ENCODE peak calls at places on chromosomes 4 and X, in five cellular contexts. G, A, U, E and B are unnamed samples.

GRCh38 chr4:120921456-120922389 is 803 bp downstream of the PRDM5 start:
- DNase-seq in E (peak; percentile 59), U (peak; percentile 65), G (peak; percentile 68), A (peak; percentile 76), B (no peak)

GRCh38 chr4:5619913-5620625 is 88.3 kb downstream of the EVC2 start:
- DNase-seq in U (no peak), E (no peak), G (no peak), A (peak; percentile 39), B (no peak)

GRCh38 chr4:6230827-6231662 is 30.7 kb upstream of the JAKMIP1 start:
- DNase-seq in U (no peak), G (no peak), E (no peak), A (no peak), B (no peak)

GRCh38 chr4:112647785-112648184 is 10.8 kb downstream of the LARP7 start:
- DNase-seq in A (no peak), U (no peak), E (peak; percentile 83), G (no peak), B (no peak)

GRCh38 chrX:56762220-56762619 is 33.2 kb downstream of the NBDY start:
- DNase-seq in U (no peak), E (no peak), A (no peak), G (no peak), B (no peak)

GRCh38 chr4:69970071-69970470 is 4.5 kb upstream of the CSN2 start:
- DNase-seq in U (no peak), G (no peak), A (no peak), E (no peak), B (no peak)

GRCh38 chr4:124737619-124738018 is 25.1 kb upstream of the ANKRD50 start:
- DNase-seq in U (no peak), E (no peak), G (no peak), A (no peak), B (no peak)

GRCh38 chrX:54807524-54808108 is at the start of gene MAGED2:
- DNase-seq in G (peak; percentile 16), E (peak; percentile 26), U (no peak), A (peak; percentile 57), B (peak; percentile 6)

GRCh38 chrX:45769919-45770582 is 569.4 kb upstream of the DIPK2B start:
- DNase-seq in G (peak; percentile 91), E (no peak), U (no peak), A (peak; percentile 96), B (no peak)

GRCh38 chr4:80058740-80059139 is 14.3 kb downstream of the ANTXR2 start:
- DNase-seq in U (no peak), E (peak; percentile 29), A (peak; percentile 69), G (peak; percentile 24), B (no peak)

GRCh38 chrX:110699109-110699508 is 96.5 kb downstream of the CHRDL1 start:
- DNase-seq in E (no peak), U (no peak), A (peak; percentile 1), G (no peak), B (no peak)

GRCh38 chrX:19649227-19650009 is 134.1 kb upstream of the MAP3K15 start:
- DNase-seq in A (no peak), G (peak; percentile 50), U (no peak), E (no peak), B (no peak)

GRCh38 chr4:183718876-183719275 is 59.8 kb downstream of the TRAPPC11 start:
- DNase-seq in U (no peak), G (no peak), E (no peak), A (no peak), B (no peak)

GRCh38 chr4:1300466-1301455 is 11.1 kb downstream of the MAEA start:
- DNase-seq in A (peak; percentile 86), E (peak; percentile 48), U (no peak), G (peak; percentile 76), B (no peak)

GRCh38 chr4:168437192-168437938 is 42.9 kb downstream of the DDX60L start:
- DNase-seq in G (no peak), E (no peak), A (no peak), U (no peak), B (no peak)

GRCh38 chrX:97547873-97548578 is 664.3 kb downstream of the RPA4 start:
- DNase-seq in G (peak; percentile 39), U (no peak), A (peak; percentile 38), E (peak; percentile 2), B (no peak)

GRCh38 chr4:83219344-83219990 is 65.1 kb downstream of the COQ2 start:
- DNase-seq in A (no peak), E (no peak), U (no peak), G (no peak), B (no peak)

GRCh38 chr4:151921371-151921770 is 160.6 kb upstream of the GATB start:
- DNase-seq in E (no peak), G (peak; percentile 30), A (peak; percentile 37), U (no peak), B (no peak)

GRCh38 chr4:186109245-186109644 is 4.7 kb downstream of the FAM149A start:
- DNase-seq in G (no peak), E (no peak), U (no peak), A (no peak), B (no peak)

GRCh38 chr4:78863254-78863869 is 75.9 kb downstream of the PAQR3 start:
- DNase-seq in A (no peak), G (no peak), U (no peak), E (no peak), B (no peak)

GRCh38 chr4:11720292-11720691 is 291.6 kb upstream of the HS3ST1 start:
- DNase-seq in U (no peak), E (peak; percentile 29), G (peak; percentile 67), A (peak; percentile 57), B (no peak)

GRCh38 chr4:187235456-187236170 is 512.0 kb upstream of the FAT1 start:
- DNase-seq in E (no peak), U (no peak), G (no peak), A (peak; percentile 2), B (no peak)

GRCh38 chr4:155900402-155900801 is 3.1 kb upstream of the TDO2 start:
- DNase-seq in U (no peak), A (peak; percentile 94), E (peak; percentile 66), G (peak; percentile 72), B (no peak)

GRCh38 chr4:2290974-2291704 is 29.2 kb upstream of the MXD4 start:
- DNase-seq in U (peak; percentile 45), A (no peak), E (no peak), G (no peak), B (no peak)

GRCh38 chr4:124854968-124855367 is 142.4 kb upstream of the ANKRD50 start:
- DNase-seq in G (peak; percentile 51), A (no peak), U (no peak), E (no peak), B (no peak)

GRCh38 chr4:154208424-154208823 is 283.2 kb downstream of the DCHS2 start:
- DNase-seq in E (peak; percentile 71), U (no peak), A (peak; percentile 30), G (no peak), B (no peak)

GRCh38 chr4:72314869-72315268 is 254.2 kb downstream of the ADAMTS3 start:
- DNase-seq in U (no peak), E (no peak), G (peak; percentile 76), A (peak; percentile 16), B (no peak)

GRCh38 chrX:39688576-39689373 is 409.0 kb downstream of the BCOR start:
- DNase-seq in E (peak; percentile 89), U (peak; percentile 63), A (peak; percentile 50), G (peak; percentile 7), B (peak; percentile 71)

DNA sequence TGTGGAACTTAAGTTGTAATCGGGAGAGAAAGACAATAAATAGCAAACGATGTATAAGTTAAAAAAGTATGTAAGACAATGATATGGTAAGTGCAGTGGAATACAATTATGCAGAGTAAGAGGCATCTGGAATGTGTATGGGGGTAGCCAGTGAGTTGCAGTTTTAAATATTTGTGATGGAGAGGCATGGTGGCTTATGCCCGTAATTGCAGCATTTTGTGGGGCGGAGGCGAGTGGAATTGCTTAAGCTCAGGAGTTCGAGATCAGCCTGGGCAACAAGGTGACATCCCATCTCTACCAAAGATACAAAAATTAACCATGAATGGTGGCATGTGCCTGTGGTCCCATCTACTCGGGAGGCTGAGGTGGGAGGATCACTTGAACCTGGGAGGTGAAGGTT is 52.5 kb upstream of the WDFY3 start:
- DNase-seq in E (no peak), U (no peak), A (no peak), G (no peak), B (no peak)
- H3K4ac ChIP-seq in E (no peak overlapping the region), U (no peak overlapping the region), A (no peak overlapping the region), G (no peak overlapping the region), B (no peak overlapping the region)

GRCh38 chrX:153819398-153820083 is 10.8 kb downstream of the PDZD4 start:
- DNase-seq in A (no peak), E (peak; percentile 54), U (no peak), G (no peak), B (no peak)
- H4K8ac ChIP-seq in A (peak overlapping the region; percentile 28), E (no peak overlapping the region), U (peak overlapping the region; percentile 68), G (peak overlapping the region; percentile 39), B (no peak overlapping the region)

DNA sequence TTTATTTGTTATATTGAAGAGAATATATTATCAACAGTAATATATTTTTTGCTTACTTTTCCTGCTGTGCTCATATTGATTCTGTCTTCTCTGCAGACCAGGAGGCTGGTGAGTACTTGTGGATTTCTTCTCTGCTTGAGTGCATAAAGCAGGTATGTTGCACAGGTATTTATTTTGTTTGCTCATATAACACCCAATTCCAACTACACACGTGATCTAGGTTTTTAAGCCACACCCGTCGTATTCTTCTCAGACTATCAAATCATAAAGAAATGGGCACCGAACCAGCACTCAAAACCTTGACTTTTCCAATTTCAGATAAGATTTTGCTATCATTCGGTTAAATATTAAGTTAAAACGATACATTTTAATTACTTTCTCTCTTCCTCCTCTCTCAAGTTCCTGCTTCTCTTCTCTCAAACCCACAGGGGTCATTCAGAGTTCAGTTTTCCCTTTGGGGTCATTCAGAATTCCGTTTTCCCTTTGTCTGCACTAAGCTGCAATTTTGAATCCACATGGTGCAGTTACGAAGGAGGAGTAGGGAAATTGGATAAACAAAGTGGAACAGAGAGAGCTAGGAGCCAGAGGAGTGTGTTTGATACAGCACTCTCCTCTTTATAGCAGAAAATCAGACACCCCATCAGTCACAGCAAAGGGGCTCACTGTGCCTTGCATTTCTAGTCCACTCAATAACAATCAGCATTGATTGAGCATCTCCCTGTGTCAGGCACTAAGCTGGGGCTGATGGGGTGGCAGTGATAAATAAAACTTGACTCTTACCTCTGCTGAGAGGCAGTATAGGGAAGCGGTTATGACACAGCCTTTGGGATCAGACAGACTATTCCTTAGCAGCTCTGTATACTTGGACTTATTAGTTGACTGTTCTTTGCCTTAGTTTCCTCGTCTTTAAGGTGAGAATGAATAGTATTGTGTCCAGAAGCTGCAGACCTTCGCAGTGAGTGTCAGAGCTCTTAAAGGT is at the start of gene ADH1C:
- DNase-seq in G (peak; percentile 1), U (no peak), A (no peak), E (no peak), B (no peak)
- H3K4me3 ChIP-seq in G (no peak within 1 kb of the TSS), U (no peak within 1 kb of the TSS), A (no peak within 1 kb of the TSS), E (no peak within 1 kb of the TSS), B (no peak within 1 kb of the TSS)

DNA sequence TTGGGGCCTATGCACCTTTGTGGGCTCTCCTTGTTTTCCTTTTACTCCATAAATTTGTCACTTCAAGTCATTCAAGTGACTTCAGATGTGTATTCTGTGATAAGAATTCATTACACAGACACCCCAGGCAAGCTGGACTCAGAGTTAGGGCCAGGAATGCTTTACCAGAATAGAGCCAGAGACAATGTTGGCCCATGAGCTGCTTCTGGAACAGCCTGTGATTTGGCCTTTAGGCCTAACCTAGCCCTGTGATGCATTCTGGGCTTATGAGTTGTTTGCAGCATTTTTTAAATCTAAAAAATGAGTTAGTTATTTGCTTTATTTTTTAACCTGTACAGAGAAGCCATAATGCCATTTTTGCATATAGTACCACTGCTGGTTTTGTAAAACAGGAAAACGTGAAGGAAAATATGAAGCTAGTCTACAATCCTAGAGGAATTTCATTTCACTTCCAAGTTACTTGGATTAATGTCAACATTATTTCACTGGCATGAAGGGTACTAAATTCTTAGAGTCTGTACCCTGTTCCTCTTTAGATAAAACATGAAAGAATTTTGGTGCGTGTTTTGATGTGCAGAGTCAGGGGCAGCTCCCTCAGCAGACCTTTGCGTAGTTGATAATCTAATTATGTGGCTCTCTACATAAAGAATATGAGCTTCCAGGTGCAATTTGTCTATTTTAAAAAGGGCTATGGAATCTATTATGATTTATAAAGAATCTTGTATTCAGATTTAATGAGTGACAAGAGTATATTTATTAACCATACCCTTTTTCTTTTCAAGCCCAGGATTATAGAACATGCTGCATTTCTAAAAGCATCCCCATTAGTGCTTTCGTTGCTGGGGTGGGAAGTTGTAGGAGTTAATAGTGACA is 84.7 kb downstream of the ARHGAP10 start:
- DNase-seq in G (no peak), U (no peak), E (no peak), A (no peak), B (no peak)
- H3K4ac ChIP-seq in G (no peak overlapping the region), U (no peak overlapping the region), E (no peak overlapping the region), A (no peak overlapping the region), B (no peak overlapping the region)